ENCODE peak calls at places on chromosome 4, in six cellular contexts. Y is mesothelial cell of epicardium, R is psoas muscle, B is astrocyte, Z is spleen, S is cardiac fibroblast. G is an unnamed sample.

GRCh38 chr4:153592090-153592489 is 92.0 kb upstream of the TLR2 start:
- DNase-seq in B (no peak), R (no peak), Y (no peak), S (no peak), Z (no peak), G (no peak)

GRCh38 chr4:145820407-145820806 is 118.2 kb downstream of the ZNF827 start:
- DNase-seq in R (no peak), Y (no peak), S (no peak), B (no peak), Z (no peak), G (no peak)

GRCh38 chr4:10619220-10619619 is 65.3 kb downstream of the CLNK start:
- DNase-seq in Y (no peak), B (peak), Z (no peak), R (no peak), S (peak), G (no peak)

GRCh38 chr4:140645196-140645595 is 76.4 kb upstream of the UCP1 start:
- DNase-seq in Y (no peak), B (no peak), S (no peak), Z (no peak), R (no peak), G (no peak)

GRCh38 chr4:138494931-138495330 is 252.8 kb upstream of the SLC7A11 start:
- DNase-seq in R (no peak), B (no peak), Z (no peak), Y (no peak), S (peak), G (no peak)

GRCh38 chr4:24778427-24779225 is 16.7 kb upstream of the SOD3 start:
- DNase-seq in R (peak), Y (no peak), Z (no peak), S (peak), B (peak), G (no peak)

GRCh38 chr4:37383579-37384229 is 139.2 kb downstream of the NWD2 start:
- DNase-seq in B (no peak), S (peak), Y (no peak), R (no peak), Z (no peak), G (no peak)

GRCh38 chr4:140078366-140078765 is 75.6 kb downstream of the MAML3 start:
- DNase-seq in Y (no peak), R (peak), B (peak), S (peak), Z (no peak), G (no peak)

GRCh38 chr4:37715889-37716402 is 29.8 kb upstream of the RELL1 start:
- DNase-seq in Y (no peak), Z (no peak), B (peak), S (peak), R (peak), G (no peak)

GRCh38 chr4:137471895-137472294 is 60.4 kb downstream of the PCDH18 start:
- DNase-seq in Y (no peak), S (peak), R (no peak), B (peak), Z (no peak), G (no peak)

GRCh38 chr4:189792819-189793618 is 147.7 kb upstream of the FRG1 start:
- DNase-seq in Z (peak), B (peak), Y (no peak), R (peak), S (peak), G (no peak)

GRCh38 chr4:145557720-145558119 is 61.5 kb upstream of the MMAA start:
- DNase-seq in S (peak), Y (no peak), B (peak), Z (peak), R (peak), G (peak)

GRCh38 chr4:5122114-5122513 is 70.8 kb downstream of the STK32B start:
- DNase-seq in R (no peak), B (no peak), Y (no peak), S (no peak), Z (no peak), G (no peak)

GRCh38 chr4:188432328-188432727 is 293.1 kb downstream of the TRIML1 start:
- DNase-seq in S (no peak), R (no peak), Y (no peak), Z (no peak), B (no peak), G (no peak)

GRCh38 chr4:90970021-90970420 is 842.8 kb downstream of the CCSER1 start:
- DNase-seq in Z (no peak), R (no peak), Y (no peak), S (no peak), B (no peak), G (no peak)

GRCh38 chr4:177492022-177492421 is 49.8 kb upstream of the AGA start:
- DNase-seq in R (no peak), B (no peak), Z (no peak), S (no peak), Y (no peak), G (no peak)

GRCh38 chr4:145098675-145099037 is 545 bp downstream of the ABCE1 start:
- DNase-seq in Y (no peak), Z (no peak), R (no peak), B (peak), S (peak), G (peak)

GRCh38 chr4:53010320-53010719 is 148.2 kb downstream of the RASL11B start:
- DNase-seq in Y (no peak), Z (no peak), R (peak), S (peak), B (peak), G (no peak)

GRCh38 chr4:181548873-181549541 is 694.2 kb upstream of the TENM3 start:
- DNase-seq in Z (no peak), S (peak), B (peak), R (no peak), Y (no peak), G (no peak)

GRCh38 chr4:1763550-1764080 is 29.5 kb upstream of the FGFR3 start:
- DNase-seq in Y (no peak), B (no peak), S (peak), R (no peak), Z (no peak), G (no peak)
- TF ChIP-seq CTCF in Y (no peak), B (no peak), S (no peak), R (no peak), Z (no peak), G (no peak)

GRCh38 chr4:22389240-22389871 is 126.5 kb downstream of the ADGRA3 start:
- DNase-seq in Z (no peak), Y (no peak), S (peak), R (peak), B (peak), G (no peak)
- TF ChIP-seq CTCF in Z (peak), Y (peak), S (peak), R (peak), B (peak), G (peak)

GRCh38 chr4:813900-814299 is 12.0 kb downstream of the CPLX1 start:
- DNase-seq in Z (peak), Y (no peak), R (no peak), B (no peak), S (no peak), G (no peak)
- TF ChIP-seq CTCF in Z (no peak), Y (no peak), R (no peak), B (no peak), S (no peak), G (no peak)

GRCh38 chr4:129043523-129043922 is 49.8 kb downstream of the SCLT1 start:
- DNase-seq in S (peak), B (peak), Z (no peak), Y (no peak), R (no peak), G (no peak)
- TF ChIP-seq CTCF in S (peak), B (peak), Z (no peak), Y (no peak), R (no peak), G (no peak)

GRCh38 chr4:77044458-77045124 is 31.2 kb downstream of the CCNI start:
- DNase-seq in R (no peak), S (peak), B (peak), Y (no peak), Z (no peak), G (no peak)

GRCh38 chr4:77047037-77047436 is 28.8 kb downstream of the CCNI start:
- DNase-seq in S (peak), B (no peak), R (no peak), Y (no peak), Z (no peak), G (no peak)

GRCh38 chr4:77040856-77041576 is 34.8 kb downstream of the CCNI start:
- DNase-seq in B (peak), R (no peak), Y (no peak), Z (no peak), S (peak), G (no peak)

GRCh38 chr4:77043507-77044131 is 32.2 kb downstream of the CCNI start:
- DNase-seq in Z (no peak), B (no peak), Y (no peak), S (peak), R (no peak), G (no peak)

DNA sequence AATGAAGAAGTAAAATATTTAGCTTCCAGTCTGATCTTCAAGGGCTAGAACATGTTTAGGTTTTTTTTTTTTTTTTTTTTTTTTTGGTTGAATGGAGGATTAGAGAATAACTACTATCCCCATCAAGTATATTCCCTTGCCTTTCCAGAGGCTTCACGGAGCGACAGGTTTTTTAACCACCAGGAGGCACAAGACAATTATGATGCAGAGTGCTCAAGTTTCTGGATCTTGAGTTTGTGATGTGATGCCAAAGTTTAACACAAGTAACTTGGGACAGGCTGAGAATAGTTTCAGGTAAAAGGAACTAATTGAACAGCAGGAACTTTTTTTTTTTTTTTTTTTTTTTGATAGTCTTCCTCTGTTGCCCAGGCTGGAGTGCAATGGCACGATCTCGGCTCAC is 30.3 kb downstream of the CCNI start:
- DNase-seq in B (no peak), R (no peak), Z (no peak), S (peak), Y (no peak), G (no peak)
- TF ChIP-seq CTCF in B (peak), R (peak), Z (no peak), S (peak), Y (no peak), G (no peak)